ENCODE peak calls at places on chromosome 17, in nine cellular contexts. G is transverse colon, O is K562, I is sigmoid colon, N is endothelial cell of umbilical vein, V is prostate gland, Z is stomach, S is H1, Q is GM23338. K is an unnamed sample. For H3K4me1 and H3K36me3, the result is how much of the 10 kb centered on the place peaks cover.

GRCh38 chr17:38454528-38454927 is 26.3 kb downstream of the ARHGAP23 start:
- DNase-seq in Q (no peak), Z (peak), G (peak), S (no peak), O (no peak), V (peak), N (peak), I (peak), K (peak)

GRCh38 chr17:39564201-39564828 is 43.4 kb downstream of the NEUROD2 start:
- DNase-seq in Q (peak), S (no peak), N (no peak), O (peak), Z (no peak), V (no peak), I (no peak), G (no peak), K (no peak)

GRCh38 chr17:5667871-5668270 is 83.6 kb upstream of the NLRP1 start:
- DNase-seq in O (no peak), V (no peak), I (no peak), Z (no peak), Q (peak), S (no peak), N (no peak), G (no peak), K (no peak)

GRCh38 chr17:65345261-65346060 is 208.3 kb downstream of the RGS9 start:
- DNase-seq in Q (no peak), I (no peak), V (no peak), N (peak), G (no peak), Z (no peak), S (no peak), O (no peak), K (no peak)

GRCh38 chr17:21513012-21513570 is 136.9 kb downstream of the KCNJ12 start:
- DNase-seq in O (peak), I (peak), G (peak), Q (peak), V (peak), Z (peak), N (peak), S (peak), K (peak)

GRCh38 chr17:39670746-39671145 is 2.5 kb downstream of the PNMT start:
- DNase-seq in Z (no peak), I (no peak), V (no peak), N (no peak), S (no peak), Q (no peak), O (no peak), G (no peak), K (no peak)

GRCh38 chr17:34499576-34499975 is 79.8 kb upstream of the TMEM132E start:
- DNase-seq in N (peak), I (no peak), S (no peak), Z (no peak), V (no peak), G (no peak), O (peak), Q (peak), K (no peak)

GRCh38 chr17:80457236-80457856 is 19.1 kb downstream of the NPTX1 start:
- DNase-seq in Z (no peak), Q (no peak), G (no peak), N (no peak), S (no peak), V (no peak), I (no peak), O (peak), K (no peak)

GRCh38 chr17:56593741-56594527 is 435 bp downstream of the NOG start:
- DNase-seq in N (peak), O (no peak), Q (peak), V (peak), I (peak), Z (peak), S (no peak), G (peak), K (peak)

GRCh38 chr17:36507266-36507665 is 20.8 kb downstream of the ZNHIT3 start:
- DNase-seq in I (no peak), S (no peak), G (no peak), O (no peak), N (no peak), Q (no peak), Z (no peak), V (no peak), K (no peak)
- TF ChIP-seq POLR2AphosphoS5 in I (no peak), S (no peak), G (no peak), O (no peak), N (no peak), Q (no peak), Z (no peak), V (no peak), K (no peak)

DNA sequence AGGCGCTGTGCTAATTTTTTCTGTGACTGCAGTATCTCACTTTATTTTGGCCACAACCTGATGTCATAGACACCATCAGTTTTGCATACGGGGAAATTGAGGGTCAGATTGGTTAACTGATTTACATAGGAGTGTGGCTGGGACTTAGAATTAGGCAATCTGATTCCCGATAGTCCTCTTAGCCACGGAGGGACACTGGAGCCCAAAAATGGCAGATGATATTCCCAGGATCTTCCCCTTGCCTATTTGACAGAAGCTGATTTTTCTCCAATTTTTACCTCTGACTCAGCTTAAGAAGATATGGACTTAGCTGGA is 1.3 kb downstream of the CPD start:
- DNase-seq in N (peak), S (no peak), I (no peak), G (no peak), Q (no peak), V (no peak), Z (no peak), O (no peak), K (no peak)
- H3K4me1 ChIP-seq in N (under half), S (under half), I (under half), G (under half), Q (half or more), V (under half), Z (half or more), O (under half), K (under half)

GRCh38 chr17:16073845-16074244 is 74.2 kb downstream of the TTC19 start:
- DNase-seq in G (no peak), N (no peak), Z (no peak), I (no peak), Q (no peak), O (no peak), S (no peak), V (no peak), K (no peak)
- H3K36me3 ChIP-seq in G (under half), N (under half), Z (half or more), I (under half), Q (under half), O (half or more), S (half or more), V (under half), K (under half)

DNA sequence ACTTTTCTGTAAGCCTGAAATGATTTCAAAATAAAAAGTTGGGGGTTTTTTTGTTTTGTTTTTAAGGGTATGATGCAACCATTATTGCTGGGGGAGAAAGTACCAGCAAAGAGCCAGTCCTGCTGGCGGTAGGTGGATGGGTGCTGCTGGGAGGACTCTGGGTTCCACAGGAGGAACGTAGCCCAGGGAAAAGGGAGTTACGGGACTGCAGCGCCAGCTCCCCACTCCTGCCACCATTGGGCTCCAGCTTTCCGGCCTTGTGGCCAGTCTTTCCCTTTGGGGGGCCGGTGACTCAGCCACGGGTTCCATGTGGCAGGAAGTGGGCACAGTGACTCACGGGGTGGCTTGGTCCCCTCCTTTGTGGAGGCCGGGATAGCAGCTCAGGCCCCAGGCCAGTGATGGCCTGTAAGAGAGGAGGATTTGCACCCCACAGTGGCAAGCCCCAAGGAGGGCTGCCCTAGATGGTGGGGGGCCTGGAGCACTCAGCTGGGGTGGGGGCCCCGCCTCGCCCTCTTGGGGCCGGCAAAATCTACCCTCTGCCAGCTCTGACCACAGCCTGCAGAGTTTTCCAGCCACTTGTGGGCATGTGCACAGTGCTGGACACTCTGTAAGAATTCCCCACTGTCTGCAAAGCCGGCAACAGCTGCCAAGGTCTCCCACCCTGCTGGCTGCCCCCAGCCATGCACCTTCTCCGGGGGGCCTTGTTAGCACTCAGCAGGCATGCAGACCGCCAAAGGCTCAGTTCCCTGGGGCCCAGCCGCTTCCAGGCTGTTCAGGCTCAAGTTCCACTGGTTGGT is 30.4 kb downstream of the SOCS3 start:
- DNase-seq in S (no peak), V (no peak), Z (no peak), G (no peak), I (no peak), Q (no peak), N (no peak), O (no peak), K (no peak)
- TF ChIP-seq POLR2AphosphoS5 in S (no peak), V (no peak), Z (no peak), G (no peak), I (no peak), Q (no peak), N (no peak), O (no peak), K (no peak)

DNA sequence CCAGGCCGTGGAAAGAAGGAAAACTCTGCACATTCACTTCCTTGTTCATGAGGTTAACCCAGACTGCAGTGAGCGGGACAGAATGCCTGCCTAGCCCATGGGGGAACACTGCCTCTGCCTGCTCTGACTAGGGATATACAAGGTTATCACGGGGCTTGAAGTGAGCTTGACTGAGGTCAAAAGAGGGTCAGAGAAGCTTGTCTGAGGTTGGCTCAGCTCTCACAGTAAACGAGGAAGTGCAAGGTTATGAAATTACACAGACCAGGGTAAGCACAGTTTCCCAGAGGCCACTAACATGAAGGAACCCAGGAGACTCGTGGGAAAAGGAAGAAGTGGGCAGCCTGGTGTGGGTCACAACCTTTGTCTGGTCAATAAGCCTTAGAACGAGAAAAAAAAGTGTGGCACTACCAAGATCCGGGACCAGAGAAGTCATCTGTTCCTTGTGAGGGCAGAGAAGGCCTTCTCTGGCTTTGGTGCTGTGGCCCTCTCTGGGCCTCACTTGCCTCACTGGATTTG is 28.8 kb downstream of the HIC1 start:
- DNase-seq in S (no peak), G (peak), I (no peak), O (no peak), V (no peak), N (peak), Q (no peak), Z (no peak), K (no peak)
- H3K4me1 ChIP-seq in S (under half), G (half or more), I (half or more), O (under half), V (under half), N (under half), Q (under half), Z (half or more), K (under half)